ENCODE peak calls at places on chromosomes 16 and 17, in eight cellular contexts. D, Y, O, I, E, W, F and G are unnamed samples.

GRCh38 chr17:56914641-56915263 is 903 bp upstream of the TRIM25 start:
- DNase-seq in D (no peak), Y (no peak), O (no peak), I (no peak), E (no peak), W (no peak), F (no peak), G (no peak)

GRCh38 chr17:41695954-41696720 is 7.5 kb downstream of the EIF1 start:
- DNase-seq in D (peak), Y (peak), O (peak), I (peak), E (peak), W (no peak), F (peak), G (peak)

GRCh38 chr17:28204751-28205150 is 114.2 kb upstream of the TMEM97 start:
- DNase-seq in D (no peak), Y (no peak), O (no peak), I (no peak), E (no peak), W (no peak), F (no peak), G (no peak)

GRCh38 chr16:75567911-75568310 is 1.7 kb downstream of the GABARAPL2 start:
- DNase-seq in D (no peak), Y (no peak), O (no peak), I (no peak), E (no peak), W (no peak), F (no peak), G (no peak)

GRCh38 chr17:65261682-65262636 is 124.8 kb downstream of the RGS9 start:
- DNase-seq in D (no peak), Y (no peak), O (no peak), I (no peak), E (no peak), W (no peak), F (no peak), G (no peak)

GRCh38 chr17:81523139-81524062 is 4.8 kb upstream of the FSCN2 start:
- DNase-seq in D (no peak), Y (no peak), O (no peak), I (peak), E (peak), W (no peak), F (no peak), G (peak)

GRCh38 chr17:2235792-2236365 is 67.7 kb downstream of the SMG6 start:
- DNase-seq in D (no peak), Y (no peak), O (no peak), I (no peak), E (no peak), W (no peak), F (no peak), G (no peak)

GRCh38 chr17:2081564-2081963 is 26.7 kb downstream of the HIC1 start:
- DNase-seq in D (no peak), Y (no peak), O (no peak), I (no peak), E (no peak), W (no peak), F (no peak), G (no peak)

GRCh38 chr17:41666336-41666680 is 22.4 kb upstream of the EIF1 start:
- DNase-seq in D (peak), Y (peak), O (peak), I (peak), E (no peak), W (no peak), F (no peak), G (no peak)

GRCh38 chr17:64449545-64449944 is 630 bp downstream of the MILR1 start:
- DNase-seq in D (no peak), Y (no peak), O (no peak), I (no peak), E (no peak), W (no peak), F (no peak), G (no peak)

GRCh38 chr16:30725465-30725792 is 22.8 kb upstream of the PHKG2 start:
- DNase-seq in D (no peak), Y (no peak), O (no peak), I (no peak), E (no peak), W (no peak), F (no peak), G (no peak)

GRCh38 chr16:69241911-69242310 is 54.9 kb downstream of the SNTB2 start:
- DNase-seq in D (no peak), Y (no peak), O (no peak), I (no peak), E (no peak), W (no peak), F (no peak), G (no peak)

GRCh38 chr17:41015473-41015872 is 6.5 kb upstream of the KRTAP3-1 start:
- DNase-seq in D (no peak), Y (no peak), O (no peak), I (no peak), E (no peak), W (no peak), F (no peak), G (no peak)

GRCh38 chr17:57478851-57479250 is 222.5 kb downstream of the MSI2 start:
- DNase-seq in D (no peak), Y (no peak), O (no peak), I (no peak), E (no peak), W (no peak), F (no peak), G (no peak)

GRCh38 chr16:23914935-23915549 is 79.3 kb downstream of the PRKCB start:
- DNase-seq in D (no peak), Y (no peak), O (no peak), I (no peak), E (peak), W (no peak), F (no peak), G (no peak)